ENCODE peak calls at places on chromosome 10, in six cellular contexts. T, N, O, X, I and U are unnamed samples.
A peak's percentile ranks its signal among the peaks of the same experiment; 100 is the strongest.

GRCh38 chr10:60726253-60726652 is 52.0 kb upstream of the CDK1 start:
- DNase-seq in X (no peak), I (no peak), T (no peak), N (no peak), O (no peak), U (no peak)

GRCh38 chr10:129863231-129863663 is 100.8 kb downstream of the EBF3 start:
- DNase-seq in N (no peak), I (peak; percentile 53), X (no peak), T (no peak), O (no peak), U (peak; percentile 89)

GRCh38 chr10:4034907-4035581 is 250.0 kb upstream of the KLF6 start:
- DNase-seq in T (peak; percentile 7), N (peak; percentile 41), O (no peak), X (no peak), I (no peak), U (no peak)

GRCh38 chr10:76559889-76560215 is 1077.8 kb downstream of the KCNMA1 start:
- DNase-seq in T (no peak), N (peak; percentile 6), I (no peak), O (no peak), X (no peak), U (no peak)

GRCh38 chr10:11145498-11145855 is 127.8 kb downstream of the CELF2 start:
- DNase-seq in N (no peak), O (no peak), I (no peak), X (peak; percentile 60), T (no peak), U (no peak)

GRCh38 chr10:111077715-111078504 is 1.1 kb downstream of the ADRA2A start:
- DNase-seq in T (no peak), N (no peak), X (no peak), I (peak; percentile 46), O (peak; percentile 57), U (peak; percentile 78)

GRCh38 chr10:33899578-33900531 is 565.4 kb upstream of the NRP1 start:
- DNase-seq in I (no peak), O (no peak), N (peak; percentile 40), T (no peak), X (no peak), U (no peak)

GRCh38 chr10:11515596-11516418 is 95.6 kb downstream of the USP6NL start:
- DNase-seq in I (no peak), T (peak; percentile 69), O (no peak), X (peak; percentile 29), N (peak; percentile 70), U (peak; percentile 26)

GRCh38 chr10:7248148-7248547 is 162.7 kb downstream of the SFMBT2 start:
- DNase-seq in N (no peak), T (no peak), O (no peak), I (no peak), X (no peak), U (no peak)

GRCh38 chr10:114432704-114433103 is 28.4 kb upstream of the AFAP1L2 start:
- DNase-seq in N (peak; percentile 59), T (no peak), X (no peak), I (no peak), O (no peak), U (no peak)

GRCh38 chr10:283916-284356 is 148.7 kb downstream of the ZMYND11 start:
- DNase-seq in O (no peak), I (no peak), N (no peak), X (no peak), T (no peak), U (no peak)

GRCh38 chr10:52187521-52188258 is 126.4 kb upstream of the DKK1 start:
- DNase-seq in T (no peak), I (no peak), X (no peak), N (no peak), O (no peak), U (no peak)

GRCh38 chr10:16741540-16741939 is 75.7 kb downstream of the RSU1 start:
- DNase-seq in T (no peak), I (no peak), O (no peak), X (no peak), N (no peak), U (no peak)

GRCh38 chr10:63501954-63502353 is 19.2 kb upstream of the REEP3 start:
- DNase-seq in N (no peak), T (no peak), X (no peak), I (no peak), O (no peak), U (no peak)

GRCh38 chr10:43315535-43316245 is 48.8 kb upstream of the RASGEF1A start:
- DNase-seq in X (no peak), O (no peak), T (no peak), N (no peak), I (no peak), U (peak; percentile 70)